ENCODE peak calls at places on chromosomes 12 and 14, in seven cellular contexts. A, U, Z, G, M, C and D are unnamed samples.

GRCh38 chr12:98973395-98973794 is 328.3 kb downstream of the APAF1 start:
- DNase-seq in A (no peak), U (peak), Z (peak), G (no peak), M (peak), C (no peak), D (no peak)

GRCh38 chr14:87508333-87508732 is 484.6 kb downstream of the GALC start:
- DNase-seq in A (no peak), U (no peak), Z (no peak), G (no peak), M (peak), C (no peak), D (no peak)

GRCh38 chr14:20624495-20625070 is 16.9 kb downstream of the OR6S1 start:
- DNase-seq in A (peak), U (peak), Z (peak), G (no peak), M (peak), C (peak), D (no peak)

GRCh38 chr12:111355181-111355925 is 13.5 kb downstream of the PHETA1 start:
- DNase-seq in A (no peak), U (no peak), Z (no peak), G (no peak), M (no peak), C (no peak), D (no peak)

GRCh38 chr14:84237881-84238280 is 1292.1 kb upstream of the FLRT2 start:
- DNase-seq in A (no peak), U (no peak), Z (peak), G (no peak), M (no peak), C (no peak), D (no peak)

GRCh38 chr12:4037747-4038312 is 164.6 kb upstream of the PARP11 start:
- DNase-seq in A (peak), U (peak), Z (peak), G (no peak), M (peak), C (no peak), D (no peak)

GRCh38 chr12:70520847-70521246 is 116.4 kb downstream of the PTPRB start:
- DNase-seq in A (no peak), U (no peak), Z (no peak), G (no peak), M (no peak), C (no peak), D (no peak)

GRCh38 chr12:50201987-50202521 is 34.9 kb upstream of the CERS5 start:
- DNase-seq in A (no peak), U (peak), Z (peak), G (no peak), M (peak), C (no peak), D (peak)

GRCh38 chr14:105470163-105470811 is 4.3 kb upstream of the CRIP2 start:
- DNase-seq in A (no peak), U (no peak), Z (no peak), G (no peak), M (no peak), C (no peak), D (no peak)

GRCh38 chr12:108622425-108622824 is 11.3 kb downstream of the SELPLG start:
- DNase-seq in A (no peak), U (peak), Z (peak), G (no peak), M (no peak), C (peak), D (no peak)

GRCh38 chr12:47843226-47843980 is 23.7 kb upstream of the HDAC7 start:
- DNase-seq in A (no peak), U (no peak), Z (no peak), G (no peak), M (no peak), C (no peak), D (no peak)

GRCh38 chr12:87127272-87127671 is 871.1 kb upstream of the MGAT4C start:
- DNase-seq in A (no peak), U (peak), Z (peak), G (no peak), M (peak), C (no peak), D (no peak)

DNA sequence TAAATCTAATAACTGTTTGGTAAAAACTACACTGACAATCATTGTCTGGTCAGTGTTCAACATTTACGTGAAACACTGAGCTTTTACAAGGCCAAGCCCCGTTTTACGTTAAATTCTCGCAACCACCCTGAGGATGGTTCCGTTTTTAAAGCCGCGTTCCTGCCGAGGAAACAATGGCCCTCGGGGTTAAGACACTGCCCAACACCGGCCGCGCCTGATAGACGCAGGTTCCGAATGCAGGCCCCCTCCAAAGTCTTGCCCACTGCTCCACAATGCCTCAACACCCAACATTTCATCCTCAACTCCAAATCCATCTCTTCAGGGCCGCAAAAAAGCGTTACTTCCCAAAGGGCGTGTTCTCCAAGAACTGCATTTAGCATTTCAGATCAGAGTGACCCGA is 953 bp upstream of the SNRPF start:
- DNase-seq in A (no peak), U (no peak), Z (no peak), G (no peak), M (no peak), C (no peak), D (no peak)
- H3K4me3 ChIP-seq in A (peak), U (no peak), Z (no peak), G (peak), M (no peak), C (peak), D (no peak)

GRCh38 chr14:102777711-102778615 is 714 bp downstream of the TRAF3 start:
- DNase-seq in A (no peak), U (peak), Z (peak), G (no peak), M (peak), C (no peak), D (peak)

GRCh38 chr14:102776761-102777710 is at the start of gene TRAF3:
- DNase-seq in A (peak), U (peak), Z (peak), G (peak), M (peak), C (peak), D (peak)

GRCh38 chr14:102781063-102781462 is 3.8 kb downstream of the TRAF3 start:
- DNase-seq in A (no peak), U (no peak), Z (no peak), G (no peak), M (no peak), C (no peak), D (no peak)

GRCh38 chr14:102778616-102779351 is 1.5 kb downstream of the TRAF3 start:
- DNase-seq in A (no peak), U (peak), Z (no peak), G (no peak), M (no peak), C (no peak), D (no peak)

GRCh38 chr14:102779574-102780315 is 2.5 kb downstream of the TRAF3 start:
- DNase-seq in A (no peak), U (peak), Z (peak), G (no peak), M (peak), C (no peak), D (no peak)
- H3K4me3 ChIP-seq in A (no peak), U (no peak), Z (peak), G (no peak), M (no peak), C (no peak), D (no peak)

DNA sequence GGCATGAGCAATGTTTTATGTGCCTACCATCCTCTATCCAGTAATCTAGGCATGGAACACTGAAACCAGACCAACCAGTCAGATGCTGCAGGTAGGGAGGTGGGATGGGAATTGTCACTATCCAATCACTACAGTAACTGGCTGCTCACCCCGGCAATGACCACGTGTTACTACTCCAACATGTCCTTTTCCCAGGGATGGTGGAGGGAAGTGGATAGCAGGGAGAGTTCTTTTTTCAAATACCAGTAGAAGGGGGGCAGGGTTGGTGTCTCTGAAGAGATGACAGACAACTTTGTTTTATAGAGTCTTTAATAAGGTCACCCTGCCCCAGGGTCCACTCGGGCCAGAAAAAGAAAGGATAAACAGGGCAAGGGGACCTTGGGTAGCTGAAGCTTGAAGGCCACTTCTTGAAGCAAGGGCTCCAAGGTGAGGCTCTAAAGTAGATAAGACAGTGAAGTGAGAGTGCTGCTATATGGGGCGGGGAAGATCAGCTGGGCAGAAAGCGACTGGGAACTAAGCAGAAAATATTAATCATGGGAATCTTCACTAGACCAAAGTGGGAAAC is 14.7 kb upstream of the CDH24 start:
- DNase-seq in A (no peak), U (no peak), Z (no peak), G (no peak), M (no peak), C (no peak), D (no peak)
- H3K4me3 ChIP-seq in A (peak), U (no peak), Z (peak), G (no peak), M (no peak), C (peak), D (no peak)

DNA sequence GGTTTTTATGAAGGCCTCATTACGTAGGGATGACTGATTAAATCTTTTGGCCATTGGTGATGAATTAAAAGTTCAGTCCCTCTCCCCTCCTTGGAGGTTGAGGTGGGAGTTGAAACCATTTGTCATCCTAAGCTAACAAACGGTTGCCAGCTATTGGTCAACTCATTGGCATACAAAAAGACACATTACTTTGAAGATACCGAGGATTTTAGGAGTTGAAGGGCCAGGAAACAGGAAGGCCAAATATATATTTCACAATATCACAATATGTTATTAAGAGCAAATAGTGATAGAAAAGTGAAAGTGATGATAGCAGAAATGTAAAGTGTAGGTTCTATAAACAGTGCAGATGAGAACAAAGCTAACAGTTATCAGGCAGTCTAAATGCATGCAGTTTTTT is 24.4 kb downstream of the RCOR1 start:
- DNase-seq in A (no peak), U (peak), Z (peak), G (no peak), M (peak), C (no peak), D (no peak)
- H3K4me3 ChIP-seq in A (no peak), U (no peak), Z (no peak), G (no peak), M (no peak), C (no peak), D (no peak)

DNA sequence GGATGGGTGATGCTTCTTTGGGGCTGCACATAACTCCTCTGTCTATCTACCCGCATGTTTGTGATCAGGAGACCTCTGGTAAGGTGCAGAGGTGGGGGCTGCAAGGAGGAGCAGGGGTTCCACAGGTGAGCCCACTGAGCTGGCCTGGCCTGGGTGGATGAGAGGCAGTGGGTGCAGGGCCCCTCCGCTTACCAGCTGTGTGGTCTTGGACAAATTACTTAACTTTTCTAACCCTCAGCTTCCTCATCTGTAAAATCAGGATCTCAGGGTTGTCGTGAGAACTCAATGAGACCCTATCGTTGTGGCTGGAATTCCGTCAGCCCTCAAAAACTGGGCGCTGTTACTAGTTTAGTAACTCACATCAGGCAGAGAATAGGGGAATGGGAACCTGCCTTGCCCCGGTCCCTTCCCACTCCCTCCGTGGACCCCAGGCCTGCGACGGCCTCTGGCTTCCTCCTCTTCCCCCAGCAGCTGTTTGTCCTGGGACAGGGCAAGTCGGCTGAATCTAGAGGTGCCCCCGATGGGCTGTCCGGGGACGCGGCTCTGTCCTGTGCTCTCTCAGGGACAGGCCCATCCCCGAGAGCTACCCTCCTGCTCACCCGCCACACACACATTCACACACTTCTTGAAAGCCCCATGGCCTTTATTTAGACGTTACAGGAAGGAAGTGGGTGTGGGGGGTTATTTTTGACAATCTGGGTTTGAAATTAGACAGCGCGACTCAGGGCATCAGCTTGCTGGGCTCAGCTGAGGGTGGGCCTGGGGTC is 7.6 kb downstream of the PTPN6 start:
- DNase-seq in A (no peak), U (no peak), Z (no peak), G (no peak), M (no peak), C (peak), D (peak)
- H3K4me3 ChIP-seq in A (no peak), U (no peak), Z (no peak), G (peak), M (no peak), C (no peak), D (no peak)

GRCh38 chr12:131893605-131894312 is 663 bp upstream of the ULK1 start:
- DNase-seq in A (no peak), U (peak), Z (no peak), G (no peak), M (no peak), C (no peak), D (no peak)
- H3K4me3 ChIP-seq in A (peak), U (no peak), Z (no peak), G (no peak), M (no peak), C (peak), D (peak)

GRCh38 chr12:48977290-48978281 is 536 bp upstream of the WNT1 start:
- DNase-seq in A (peak), U (peak), Z (peak), G (peak), M (peak), C (peak), D (no peak)
- H3K4me3 ChIP-seq in A (peak), U (no peak), Z (no peak), G (peak), M (no peak), C (peak), D (peak)

DNA sequence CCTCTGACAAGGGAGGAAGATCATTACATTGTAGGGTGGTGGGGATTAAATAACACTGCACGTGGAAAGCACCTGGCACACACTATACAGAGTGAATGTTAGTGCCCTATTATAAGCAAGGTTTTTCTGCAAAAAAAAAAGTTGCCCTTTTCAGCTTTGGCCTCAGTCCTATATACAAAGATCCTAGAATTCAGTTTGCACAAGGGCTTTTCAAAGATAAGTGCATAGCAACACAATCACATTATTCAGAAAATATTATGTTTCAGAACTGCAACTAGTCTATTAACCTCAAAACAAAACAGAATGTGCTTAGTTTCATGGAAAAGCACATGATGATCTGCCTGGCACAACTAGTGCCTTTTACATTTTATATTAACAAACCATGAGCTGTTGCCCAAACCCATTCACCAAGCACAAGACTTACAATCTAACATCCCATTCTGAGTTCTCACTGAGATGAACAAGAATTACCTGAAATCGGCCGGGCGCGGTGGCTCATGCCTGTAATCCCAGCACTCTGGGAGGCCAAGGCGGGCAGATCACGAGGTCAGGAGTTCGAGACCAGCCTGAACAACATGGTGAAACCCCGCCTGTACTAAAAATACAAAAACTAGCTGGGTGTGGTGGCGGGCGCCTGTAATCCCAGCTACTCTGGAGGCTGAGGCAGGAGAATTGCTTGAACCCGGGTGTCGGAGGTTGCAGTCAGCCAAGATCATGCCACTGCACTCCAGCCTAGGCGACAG is 1.8 kb downstream of the TM7SF3 start:
- DNase-seq in A (no peak), U (no peak), Z (no peak), G (no peak), M (no peak), C (no peak), D (peak)
- H3K4me3 ChIP-seq in A (peak), U (no peak), Z (no peak), G (no peak), M (no peak), C (no peak), D (peak)